ENCODE peak calls at places on chromosomes 5 and 9, in seven cellular contexts. I, L, S, Q, N, G and Y are unnamed samples.

GRCh38 chr5:87268126-87268969 is 665 bp downstream of the RASA1 start:
- DNase-seq in I (peak), L (peak), S (peak), Q (no peak), N (peak), G (peak), Y (peak)

GRCh38 chr5:151592855-151593408 is 1.8 kb upstream of the FAT2 start:
- DNase-seq in I (no peak), L (no peak), S (no peak), Q (no peak), N (no peak), G (no peak), Y (peak)

GRCh38 chr5:169301386-169301930 is 519 bp upstream of the SLIT3 start:
- DNase-seq in I (no peak), L (no peak), S (no peak), Q (no peak), N (no peak), G (no peak), Y (no peak)

GRCh38 chr5:133336121-133336968 is 276.0 kb downstream of the FSTL4 start:
- DNase-seq in I (no peak), L (no peak), S (no peak), Q (no peak), N (no peak), G (no peak), Y (no peak)

GRCh38 chr9:19551124-19551929 is 142.5 kb downstream of the ACER2 start:
- DNase-seq in I (no peak), L (peak), S (no peak), Q (no peak), N (peak), G (peak), Y (no peak)

GRCh38 chr5:7802855-7803254 is 48.1 kb downstream of the CFAP90 start:
- DNase-seq in I (peak), L (no peak), S (no peak), Q (peak), N (no peak), G (no peak), Y (no peak)

GRCh38 chr5:16819522-16820167 is 116.4 kb downstream of the MYO10 start:
- DNase-seq in I (peak), L (no peak), S (no peak), Q (peak), N (no peak), G (no peak), Y (no peak)

GRCh38 chr5:141383345-141383744 is 803 bp downstream of the PCDHGA7 start:
- DNase-seq in I (no peak), L (no peak), S (peak), Q (no peak), N (no peak), G (no peak), Y (no peak)

GRCh38 chr5:160837749-160838593 is 14.0 kb downstream of the ATP10B start:
- DNase-seq in I (no peak), L (no peak), S (no peak), Q (no peak), N (no peak), G (no peak), Y (no peak)

GRCh38 chr9:136310273-136311030 is 6.6 kb upstream of the CCDC187 start:
- DNase-seq in I (no peak), L (no peak), S (peak), Q (no peak), N (no peak), G (no peak), Y (peak)

GRCh38 chr9:17520264-17521058 is 58.4 kb upstream of the SH3GL2 start:
- DNase-seq in I (no peak), L (no peak), S (no peak), Q (no peak), N (peak), G (no peak), Y (no peak)

GRCh38 chr5:65970481-65971367 is 44.3 kb downstream of the ERBIN start:
- DNase-seq in I (no peak), L (no peak), S (no peak), Q (no peak), N (no peak), G (no peak), Y (no peak)

GRCh38 chr5:138542120-138542955 is 698 bp downstream of the ETF1 start:
- DNase-seq in I (peak), L (no peak), S (peak), Q (no peak), N (no peak), G (no peak), Y (no peak)

GRCh38 chr5:133041157-133041784 is 10.5 kb upstream of the HSPA4 start:
- DNase-seq in I (no peak), L (no peak), S (no peak), Q (no peak), N (no peak), G (peak), Y (no peak)

GRCh38 chr5:137481596-137481995 is 17.5 kb downstream of the SPOCK1 start:
- DNase-seq in I (no peak), L (no peak), S (no peak), Q (no peak), N (no peak), G (no peak), Y (no peak)

GRCh38 chr5:98415663-98416062 is 357.8 kb upstream of the RGMB start:
- DNase-seq in I (no peak), L (no peak), S (no peak), Q (no peak), N (no peak), G (no peak), Y (no peak)

GRCh38 chr5:172953776-172954189 is 5.4 kb upstream of the RPL26L1 start:
- DNase-seq in I (peak), L (no peak), S (no peak), Q (peak), N (no peak), G (no peak), Y (no peak)

GRCh38 chr5:16888694-16889124 is 47.4 kb downstream of the MYO10 start:
- DNase-seq in I (peak), L (no peak), S (no peak), Q (peak), N (no peak), G (no peak), Y (no peak)

GRCh38 chr5:162393555-162393954 is 326.0 kb downstream of the GABRG2 start:
- DNase-seq in I (no peak), L (no peak), S (no peak), Q (no peak), N (no peak), G (no peak), Y (no peak)

GRCh38 chr9:125854553-125855275 is 107.5 kb downstream of the PBX3 start:
- DNase-seq in I (peak), L (no peak), S (no peak), Q (no peak), N (no peak), G (no peak), Y (no peak)

GRCh38 chr9:8579661-8580060 is 780.1 kb upstream of the DMAC1 start:
- DNase-seq in I (no peak), L (no peak), S (no peak), Q (no peak), N (no peak), G (no peak), Y (no peak)

GRCh38 chr9:86773437-86773836 is 173.9 kb downstream of the GAS1 start:
- DNase-seq in I (no peak), L (no peak), S (no peak), Q (no peak), N (no peak), G (no peak), Y (no peak)

GRCh38 chr9:96087669-96088299 is 212.3 kb downstream of the ERCC6L2 start:
- DNase-seq in I (no peak), L (peak), S (no peak), Q (no peak), N (peak), G (no peak), Y (no peak)

GRCh38 chr5:3709058-3709723 is 113.6 kb downstream of the IRX1 start:
- DNase-seq in I (no peak), L (no peak), S (no peak), Q (no peak), N (no peak), G (no peak), Y (no peak)

GRCh38 chr9:2173170-2173569 is 158.0 kb downstream of the SMARCA2 start:
- DNase-seq in I (no peak), L (no peak), S (no peak), Q (no peak), N (no peak), G (no peak), Y (no peak)